ENCODE peak calls at places on chromosomes 12 and 14, in eight cellular contexts. L is amygdala, Q is ELF-1, U is right cardiac atrium, E is DMS153, G is retina, O is cardiac muscle cell, M is tibial nerve. P is an unnamed sample.

GRCh38 chr14:91568626-91569025 is 58.5 kb upstream of the PPP4R3A start:
- DNase-seq in L (no peak), Q (no peak), U (no peak), E (no peak), G (no peak), O (no peak), M (no peak), P (no peak)

GRCh38 chr12:68267892-68268396 is 14.5 kb upstream of the IL22 start:
- DNase-seq in L (no peak), Q (no peak), U (no peak), E (no peak), G (no peak), O (no peak), M (no peak), P (no peak)

GRCh38 chr14:89030921-89031320 is 206.5 kb downstream of the TTC8 start:
- DNase-seq in L (no peak), Q (no peak), U (no peak), E (no peak), G (no peak), O (no peak), M (no peak), P (no peak)

GRCh38 chr12:52436000-52436827 is 2.0 kb upstream of the KRT75 start:
- DNase-seq in L (no peak), Q (peak; percentile 48), U (peak; percentile 59), E (no peak), G (no peak), O (peak; percentile 62), M (no peak), P (no peak)

GRCh38 chr12:46386360-46386867 is 13.8 kb upstream of the SLC38A2 start:
- DNase-seq in L (no peak), Q (no peak), U (no peak), E (no peak), G (no peak), O (no peak), M (no peak), P (no peak)

GRCh38 chr12:33763331-33763730 is 259.0 kb upstream of the ALG10 start:
- DNase-seq in L (no peak), Q (no peak), U (no peak), E (no peak), G (no peak), O (no peak), M (no peak), P (no peak)

GRCh38 chr14:99244299-99244959 is 27.6 kb downstream of the BCL11B start:
- DNase-seq in L (no peak), Q (no peak), U (no peak), E (no peak), G (no peak), O (no peak), M (no peak), P (no peak)

GRCh38 chr12:29519585-29520182 is 22.2 kb upstream of the OVCH1 start:
- DNase-seq in L (no peak), Q (no peak), U (no peak), E (no peak), G (peak; percentile 29), O (peak; percentile 29), M (no peak), P (peak; percentile 35)

GRCh38 chr14:80606347-80606772 is 335.2 kb downstream of the CEP128 start:
- DNase-seq in L (no peak), Q (no peak), U (no peak), E (no peak), G (peak; percentile 8), O (no peak), M (no peak), P (no peak)

GRCh38 chr12:2075558-2076195 is 22.9 kb downstream of the CACNA1C start:
- DNase-seq in L (no peak), Q (no peak), U (peak; percentile 50), E (no peak), G (no peak), O (peak; percentile 72), M (no peak), P (no peak)

GRCh38 chr14:75379930-75380270 is 47.9 kb upstream of the JDP2 start:
- DNase-seq in L (no peak), Q (no peak), U (no peak), E (no peak), G (no peak), O (no peak), M (no peak), P (no peak)

GRCh38 chr12:12990700-12991468 is 9.2 kb downstream of the HEBP1 start:
- DNase-seq in L (no peak), Q (peak; percentile 83), U (no peak), E (no peak), G (no peak), O (no peak), M (no peak), P (no peak)

GRCh38 chr12:96658075-96658474 is 168.7 kb downstream of the CFAP54 start:
- DNase-seq in L (no peak), Q (no peak), U (no peak), E (no peak), G (no peak), O (no peak), M (no peak), P (no peak)

GRCh38 chr12:31626270-31626669 is 33.2 kb upstream of the ETFBKMT start:
- DNase-seq in L (no peak), Q (no peak), U (no peak), E (no peak), G (no peak), O (no peak), M (no peak), P (no peak)

GRCh38 chr12:110124184-110124995 is at the start of gene IFT81:
- DNase-seq in L (peak; percentile 82), Q (peak; percentile 93), U (peak; percentile 95), E (peak; percentile 82), G (peak; percentile 97), O (peak; percentile 95), M (peak; percentile 93), P (peak; percentile 22)

GRCh38 chr14:62125793-62126192 is 363.6 kb downstream of the SNAPC1 start:
- DNase-seq in L (no peak), Q (no peak), U (no peak), E (no peak), G (no peak), O (no peak), M (no peak), P (no peak)

GRCh38 chr14:51283402-51283825 is 43.4 kb downstream of the TMX1 start:
- DNase-seq in L (no peak), Q (peak; percentile 53), U (no peak), E (peak; percentile 80), G (peak; percentile 63), O (peak; percentile 89), M (no peak), P (peak; percentile 77)

GRCh38 chr12:48788522-48788851 is 402 bp downstream of the ADCY6 start:
- DNase-seq in L (no peak), Q (no peak), U (no peak), E (no peak), G (peak; percentile 58), O (no peak), M (no peak), P (no peak)

GRCh38 chr12:106205208-106206069 is 42.4 kb downstream of the CKAP4 start:
- DNase-seq in L (no peak), Q (peak; percentile 36), U (peak; percentile 28), E (no peak), G (no peak), O (no peak), M (no peak), P (peak; percentile 52)

GRCh38 chr14:50837271-50837670 is 6.3 kb upstream of the NIN start:
- DNase-seq in L (no peak), Q (no peak), U (no peak), E (no peak), G (no peak), O (no peak), M (no peak), P (no peak)

P was measured in SHP77 treated with DMSO at 0.1 percent for 48 hours.